ENCODE peak calls at places on chromosomes 1 and 21, in seven cellular contexts. One of them, this sample, is unnamed.

GRCh38 chr1:81231729-81232038 is 569.0 kb upstream of the ADGRL2 start:
- DNase-seq in heart left ventricle: no peak
- DNase-seq in NB4: no peak
- DNase-seq in stomach: no peak
- DNase-seq in A549: no peak
- DNase-seq in adrenal gland: peak; percentile 36
- DNase-seq in H54: no peak
- DNase-seq in this sample: no peak

GRCh38 chr1:223776075-223776814 is 63.9 kb downstream of the CAPN2 start:
- DNase-seq in heart left ventricle: no peak
- DNase-seq in NB4: peak; percentile 82
- DNase-seq in stomach: no peak
- DNase-seq in A549: peak; percentile 83
- DNase-seq in adrenal gland: no peak
- DNase-seq in H54: peak; percentile 57
- DNase-seq in this sample: no peak

GRCh38 chr1:93079685-93080141 is 630 bp downstream of the MTF2 start:
- DNase-seq in heart left ventricle: peak; percentile 16
- DNase-seq in NB4: peak; percentile 75
- DNase-seq in stomach: no peak
- DNase-seq in A549: no peak
- DNase-seq in adrenal gland: peak; percentile 21
- DNase-seq in H54: no peak
- DNase-seq in this sample: no peak

GRCh38 chr1:58755468-58755872 is 28.4 kb downstream of the JUN start:
- DNase-seq in heart left ventricle: peak; percentile 62
- DNase-seq in NB4: peak; percentile 91
- DNase-seq in stomach: peak; percentile 38
- DNase-seq in A549: peak; percentile 76
- DNase-seq in adrenal gland: peak; percentile 83
- DNase-seq in H54: peak; percentile 61
- DNase-seq in this sample: no peak

GRCh38 chr1:51343624-51344023 is 13.3 kb upstream of the TTC39A start:
- DNase-seq in heart left ventricle: no peak
- DNase-seq in NB4: no peak
- DNase-seq in stomach: no peak
- DNase-seq in A549: no peak
- DNase-seq in adrenal gland: no peak
- DNase-seq in H54: no peak
- DNase-seq in this sample: no peak

GRCh38 chr1:156493154-156493631 is 7.4 kb downstream of the MEF2D start:
- DNase-seq in heart left ventricle: no peak
- DNase-seq in NB4: peak; percentile 84
- DNase-seq in stomach: peak; percentile 75
- DNase-seq in A549: no peak
- DNase-seq in adrenal gland: no peak
- DNase-seq in H54: no peak
- DNase-seq in this sample: no peak

GRCh38 chr1:203534526-203534925 is 40.6 kb downstream of the OPTC start:
- DNase-seq in heart left ventricle: no peak
- DNase-seq in NB4: no peak
- DNase-seq in stomach: no peak
- DNase-seq in A549: peak; percentile 71
- DNase-seq in adrenal gland: peak; percentile 44
- DNase-seq in H54: peak; percentile 88
- DNase-seq in this sample: no peak

GRCh38 chr1:23545851-23546250 is 13.4 kb downstream of the ID3 start:
- DNase-seq in heart left ventricle: no peak
- DNase-seq in NB4: no peak
- DNase-seq in stomach: no peak
- DNase-seq in A549: no peak
- DNase-seq in adrenal gland: no peak
- DNase-seq in H54: no peak
- DNase-seq in this sample: no peak

GRCh38 chr1:173149887-173150286 is 57.2 kb downstream of the TNFSF4 start:
- DNase-seq in heart left ventricle: no peak
- DNase-seq in NB4: peak; percentile 69
- DNase-seq in stomach: no peak
- DNase-seq in A549: peak; percentile 22
- DNase-seq in adrenal gland: peak; percentile 22
- DNase-seq in H54: no peak
- DNase-seq in this sample: no peak

GRCh38 chr1:199909137-199909536 is 118.4 kb upstream of the NR5A2 start:
- DNase-seq in heart left ventricle: no peak
- DNase-seq in NB4: no peak
- DNase-seq in stomach: no peak
- DNase-seq in A549: no peak
- DNase-seq in adrenal gland: no peak
- DNase-seq in H54: no peak
- DNase-seq in this sample: no peak

GRCh38 chr21:22421416-22422190 is 1423.4 kb downstream of the NCAM2 start:
- DNase-seq in heart left ventricle: no peak
- DNase-seq in NB4: peak; percentile 6
- DNase-seq in stomach: no peak
- DNase-seq in A549: no peak
- DNase-seq in adrenal gland: no peak
- DNase-seq in H54: no peak
- DNase-seq in this sample: no peak

GRCh38 chr1:205279986-205280385 is 41.6 kb downstream of the NUAK2 start:
- DNase-seq in heart left ventricle: no peak
- DNase-seq in NB4: no peak
- DNase-seq in stomach: no peak
- DNase-seq in A549: no peak
- DNase-seq in adrenal gland: no peak
- DNase-seq in H54: no peak
- DNase-seq in this sample: no peak

GRCh38 chr21:37767984-37768383 is 148.3 kb downstream of the KCNJ6 start:
- DNase-seq in heart left ventricle: no peak
- DNase-seq in NB4: no peak
- DNase-seq in stomach: no peak
- DNase-seq in A549: no peak
- DNase-seq in adrenal gland: no peak
- DNase-seq in H54: no peak
- DNase-seq in this sample: no peak

GRCh38 chr21:29130234-29130993 is at the start of gene MAP3K7CL:
- DNase-seq in heart left ventricle: peak; percentile 51
- DNase-seq in NB4: no peak
- DNase-seq in stomach: no peak
- DNase-seq in A549: no peak
- DNase-seq in adrenal gland: peak; percentile 60
- DNase-seq in H54: peak; percentile 81
- DNase-seq in this sample: no peak

GRCh38 chr1:98870959-98871903 is 133.4 kb downstream of the PLPPR5 start:
- DNase-seq in heart left ventricle: no peak
- DNase-seq in NB4: peak; percentile 90
- DNase-seq in stomach: no peak
- DNase-seq in A549: no peak
- DNase-seq in adrenal gland: no peak
- DNase-seq in H54: no peak
- DNase-seq in this sample: no peak

GRCh38 chr1:201170533-201171062 is 16.3 kb upstream of the TMEM9 start:
- DNase-seq in heart left ventricle: peak; percentile 96
- DNase-seq in NB4: peak; percentile 87
- DNase-seq in stomach: peak; percentile 97
- DNase-seq in A549: peak; percentile 92
- DNase-seq in adrenal gland: peak; percentile 97
- DNase-seq in H54: peak; percentile 94
- DNase-seq in this sample: peak; percentile 29
- TF ChIP-seq POLR2A in heart left ventricle: peak; percentile 89
- TF ChIP-seq POLR2A in NB4: no peak
- TF ChIP-seq POLR2A in stomach: peak; percentile 74
- TF ChIP-seq POLR2A in A549: peak; percentile 61
- TF ChIP-seq POLR2A in adrenal gland: peak; percentile 83
- TF ChIP-seq POLR2A in H54: peak; percentile 48
- TF ChIP-seq POLR2A in this sample: no peak

DNA sequence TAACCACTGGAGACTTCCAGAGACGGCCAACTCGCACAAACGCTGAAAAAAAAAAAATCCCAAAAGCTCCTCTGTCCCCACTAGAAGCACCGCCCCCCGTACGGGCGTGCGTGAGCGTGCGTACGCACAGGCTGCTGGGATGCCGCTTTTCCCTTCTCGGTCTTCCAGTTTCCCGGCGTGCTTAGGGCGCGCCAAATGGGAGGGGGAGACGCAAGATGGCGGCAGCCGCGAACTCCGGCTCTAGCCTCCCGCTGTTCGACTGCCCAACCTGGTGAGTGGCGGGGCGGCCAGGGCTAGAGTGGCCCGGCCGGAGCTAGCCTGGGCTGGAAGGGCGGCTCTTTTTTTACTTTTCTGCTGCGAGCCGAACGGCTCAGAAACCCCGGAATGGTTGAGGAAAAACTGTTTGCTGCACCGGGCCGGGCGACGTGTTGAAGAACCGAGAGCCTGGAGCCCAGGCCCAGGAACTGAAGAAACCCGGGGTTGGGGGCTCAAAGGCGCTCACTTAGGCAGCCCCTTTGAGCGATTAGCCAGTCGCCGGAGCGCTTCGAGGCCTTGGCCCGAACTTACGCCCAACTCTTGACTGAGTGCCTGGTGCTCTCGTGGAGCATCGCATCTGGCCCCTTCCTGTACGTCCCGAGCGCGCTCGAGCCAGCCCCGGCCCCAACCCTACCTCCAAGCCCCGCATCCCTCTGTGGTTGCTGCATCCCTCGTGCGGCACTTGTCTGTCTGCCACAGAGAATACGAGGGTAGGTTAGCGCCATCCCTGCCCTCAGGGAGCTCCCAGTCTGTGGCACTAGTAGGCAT is at the start of gene PPP1R8:
- DNase-seq in heart left ventricle: peak; percentile 92
- DNase-seq in NB4: peak; percentile 96
- DNase-seq in stomach: peak; percentile 93
- DNase-seq in A549: peak; percentile 92
- DNase-seq in adrenal gland: peak; percentile 95
- DNase-seq in H54: peak; percentile 54
- DNase-seq in this sample: peak; percentile 58
- TF ChIP-seq POLR2A in heart left ventricle: peak; percentile 73
- TF ChIP-seq POLR2A in NB4: peak; percentile 95
- TF ChIP-seq POLR2A in stomach: peak; percentile 71
- TF ChIP-seq POLR2A in A549: peak; percentile 83
- TF ChIP-seq POLR2A in adrenal gland: peak; percentile 27
- TF ChIP-seq POLR2A in H54: peak; percentile 91
- TF ChIP-seq POLR2A in this sample: peak; percentile 48

GRCh38 chr21:34886554-34887385 is 162.3 kb downstream of the RUNX1 start:
- DNase-seq in heart left ventricle: peak; percentile 21
- DNase-seq in NB4: peak; percentile 66
- DNase-seq in stomach: no peak
- DNase-seq in A549: no peak
- DNase-seq in adrenal gland: no peak
- DNase-seq in H54: peak; percentile 50
- DNase-seq in this sample: no peak
- TF ChIP-seq POLR2A in heart left ventricle: no peak
- TF ChIP-seq POLR2A in NB4: no peak
- TF ChIP-seq POLR2A in stomach: no peak
- TF ChIP-seq POLR2A in A549: no peak
- TF ChIP-seq POLR2A in adrenal gland: no peak
- TF ChIP-seq POLR2A in H54: peak; percentile 42
- TF ChIP-seq POLR2A in this sample: no peak

DNA sequence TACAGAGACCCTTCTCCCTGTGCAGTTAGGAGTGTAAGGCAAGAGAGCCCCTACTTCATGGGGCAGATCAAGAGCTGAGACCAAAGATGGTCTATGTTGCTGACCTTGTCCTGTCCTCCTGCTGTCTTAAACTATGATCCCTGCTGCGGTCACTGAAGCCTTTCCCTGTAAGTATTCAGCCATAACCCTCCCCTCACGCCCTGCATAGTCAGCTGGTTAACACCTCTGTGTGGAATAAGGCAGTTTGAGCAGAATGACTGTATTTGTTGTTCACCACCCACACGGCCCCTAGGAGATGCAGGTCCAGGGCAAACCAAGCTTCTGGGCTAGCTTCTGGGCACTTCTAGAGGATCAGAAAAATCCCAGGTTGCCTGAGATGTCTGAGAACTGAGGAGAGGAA is 356 bp downstream of the TSPAN1 start:
- DNase-seq in heart left ventricle: no peak
- DNase-seq in NB4: no peak
- DNase-seq in stomach: no peak
- DNase-seq in A549: no peak
- DNase-seq in adrenal gland: no peak
- DNase-seq in H54: no peak
- DNase-seq in this sample: no peak
- TF ChIP-seq POLR2A in heart left ventricle: no peak
- TF ChIP-seq POLR2A in NB4: no peak
- TF ChIP-seq POLR2A in stomach: no peak
- TF ChIP-seq POLR2A in A549: no peak
- TF ChIP-seq POLR2A in adrenal gland: no peak
- TF ChIP-seq POLR2A in H54: no peak
- TF ChIP-seq POLR2A in this sample: no peak

DNA sequence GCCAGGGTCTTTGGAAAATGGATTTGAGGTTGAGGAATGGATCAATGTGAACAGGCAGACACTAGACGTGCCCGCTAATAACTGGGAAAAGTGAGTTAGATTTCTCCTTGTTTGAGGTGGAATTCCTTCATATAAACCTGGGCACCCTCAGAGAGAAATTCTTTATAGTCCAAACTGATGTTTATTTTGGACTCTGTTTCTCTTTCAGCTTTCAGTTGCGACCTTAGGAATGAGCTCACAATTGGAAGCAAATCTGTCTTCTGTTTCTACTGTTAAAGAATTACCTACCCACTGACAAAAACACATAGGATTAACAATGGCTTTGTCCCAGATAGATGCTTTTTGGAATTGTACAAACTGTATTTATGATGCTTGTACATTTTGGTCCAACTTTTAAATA is 123.2 kb downstream of the LYPLAL1 start:
- DNase-seq in heart left ventricle: no peak
- DNase-seq in NB4: no peak
- DNase-seq in stomach: no peak
- DNase-seq in A549: no peak
- DNase-seq in adrenal gland: no peak
- DNase-seq in H54: no peak
- DNase-seq in this sample: no peak
- TF ChIP-seq POLR2A in heart left ventricle: no peak
- TF ChIP-seq POLR2A in NB4: no peak
- TF ChIP-seq POLR2A in stomach: no peak
- TF ChIP-seq POLR2A in A549: no peak
- TF ChIP-seq POLR2A in adrenal gland: no peak
- TF ChIP-seq POLR2A in H54: no peak
- TF ChIP-seq POLR2A in this sample: no peak

GRCh38 chr1:44631647-44632510 is 42.4 kb downstream of the TMEM53 start:
- DNase-seq in heart left ventricle: peak; percentile 93
- DNase-seq in NB4: peak; percentile 94
- DNase-seq in stomach: peak; percentile 91
- DNase-seq in A549: peak; percentile 83
- DNase-seq in adrenal gland: peak; percentile 87
- DNase-seq in H54: peak; percentile 86
- DNase-seq in this sample: peak; percentile 61
- TF ChIP-seq POLR2A in heart left ventricle: peak; percentile 74
- TF ChIP-seq POLR2A in NB4: peak; percentile 76
- TF ChIP-seq POLR2A in stomach: peak; percentile 50
- TF ChIP-seq POLR2A in A549: peak; percentile 30
- TF ChIP-seq POLR2A in adrenal gland: peak; percentile 79
- TF ChIP-seq POLR2A in H54: peak; percentile 59
- TF ChIP-seq POLR2A in this sample: peak; percentile 81

DNA sequence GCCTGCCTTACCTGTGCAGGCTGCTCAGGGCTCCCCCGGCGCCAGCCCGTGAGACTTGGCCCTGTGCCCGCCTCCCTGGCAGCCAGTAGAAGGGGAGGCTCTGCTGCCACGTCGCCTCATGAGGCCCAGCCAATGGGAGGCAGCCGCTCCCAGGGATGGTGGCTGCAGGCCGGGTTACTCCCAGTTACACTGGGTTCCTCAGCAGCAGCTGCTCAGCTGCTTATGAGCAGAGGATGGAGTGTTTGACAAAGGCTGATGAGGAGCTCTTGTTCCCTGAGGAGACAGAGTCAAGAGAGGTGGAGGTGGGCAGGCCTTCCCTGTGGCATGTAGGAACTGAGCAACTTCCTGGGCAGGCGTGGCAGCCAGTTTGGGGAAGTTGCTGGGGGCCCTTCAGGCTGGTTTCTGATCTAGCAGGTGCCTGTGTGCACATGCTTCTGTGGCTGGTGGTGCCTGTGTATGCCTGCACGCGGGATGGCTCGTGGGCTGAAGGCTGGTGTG is 5.6 kb downstream of the MFSD2A start:
- DNase-seq in heart left ventricle: peak; percentile 33
- DNase-seq in NB4: peak; percentile 85
- DNase-seq in stomach: peak; percentile 84
- DNase-seq in A549: no peak
- DNase-seq in adrenal gland: no peak
- DNase-seq in H54: no peak
- DNase-seq in this sample: peak; percentile 33
- TF ChIP-seq POLR2A in heart left ventricle: no peak
- TF ChIP-seq POLR2A in NB4: no peak
- TF ChIP-seq POLR2A in stomach: no peak
- TF ChIP-seq POLR2A in A549: no peak
- TF ChIP-seq POLR2A in adrenal gland: no peak
- TF ChIP-seq POLR2A in H54: no peak
- TF ChIP-seq POLR2A in this sample: no peak

This sample was measured in esophagus squamous epithelium.